ENCODE peak calls at places on chromosome 18, in seven cellular contexts. R is fibroblast of the aortic adventitia, Y is cardiac muscle cell, J is Panc1, S is astrocyte of the spinal cord, P is HFFc6, K is Calu3. Z is an unnamed sample.

GRCh38 chr18:59835656-59836379 is 64.0 kb upstream of the PMAIP1 start:
- DNase-seq in K (no peak), P (no peak), J (no peak), Y (no peak), R (no peak), S (no peak), Z (no peak)

GRCh38 chr18:10271481-10271880 is 183.0 kb upstream of the APCDD1 start:
- DNase-seq in R (peak; percentile 55), Y (peak; percentile 41), J (no peak), S (no peak), K (no peak), P (peak; percentile 17), Z (no peak)

GRCh38 chr18:2978208-2978607 is 34.7 kb downstream of the LPIN2 start:
- DNase-seq in P (no peak), Y (no peak), R (peak; percentile 46), S (no peak), K (no peak), J (no peak), Z (no peak)

GRCh38 chr18:9838144-9838877 is 47.5 kb upstream of the TXNDC2 start:
- DNase-seq in Y (peak; percentile 45), J (no peak), P (no peak), S (peak; percentile 96), R (no peak), K (peak; percentile 37), Z (peak; percentile 76)

GRCh38 chr18:78526275-78526674 is 453.3 kb upstream of the SALL3 start:
- DNase-seq in K (no peak), S (no peak), J (no peak), R (no peak), Y (no peak), P (no peak), Z (no peak)

GRCh38 chr18:11574545-11574944 is 34.9 kb upstream of the SLC35G4 start:
- DNase-seq in R (no peak), J (no peak), K (no peak), S (no peak), P (no peak), Y (no peak), Z (no peak)

GRCh38 chr18:78699516-78699915 is 280.1 kb upstream of the SALL3 start:
- DNase-seq in J (no peak), K (no peak), P (no peak), Y (no peak), R (no peak), S (no peak), Z (no peak)

GRCh38 chr18:69220529-69220928 is 180.2 kb upstream of the DOK6 start:
- DNase-seq in P (no peak), K (no peak), Y (no peak), J (no peak), R (no peak), S (no peak), Z (no peak)

GRCh38 chr18:9869713-9870430 is 15.9 kb upstream of the TXNDC2 start:
- DNase-seq in Y (peak; percentile 85), J (peak; percentile 7), P (peak; percentile 81), R (peak; percentile 95), S (peak; percentile 50), K (no peak), Z (no peak)

GRCh38 chr18:25604231-25604908 is 252.4 kb upstream of the ZNF521 start:
- DNase-seq in S (no peak), R (no peak), J (no peak), P (no peak), K (no peak), Y (no peak), Z (no peak)

GRCh38 chr18:7545734-7546133 is 21.4 kb upstream of the PTPRM start:
- DNase-seq in S (no peak), J (no peak), K (no peak), Y (peak; percentile 75), P (no peak), R (peak; percentile 56), Z (no peak)

GRCh38 chr18:77081387-77081773 is 51.2 kb downstream of the MBP start:
- DNase-seq in K (no peak), Y (peak; percentile 90), J (no peak), R (peak; percentile 81), S (peak; percentile 93), P (peak; percentile 29), Z (no peak)

GRCh38 chr18:61082976-61083630 is 250.1 kb upstream of the CDH20 start:
- DNase-seq in K (no peak), Y (no peak), R (no peak), P (no peak), S (no peak), J (no peak), Z (no peak)

DNA sequence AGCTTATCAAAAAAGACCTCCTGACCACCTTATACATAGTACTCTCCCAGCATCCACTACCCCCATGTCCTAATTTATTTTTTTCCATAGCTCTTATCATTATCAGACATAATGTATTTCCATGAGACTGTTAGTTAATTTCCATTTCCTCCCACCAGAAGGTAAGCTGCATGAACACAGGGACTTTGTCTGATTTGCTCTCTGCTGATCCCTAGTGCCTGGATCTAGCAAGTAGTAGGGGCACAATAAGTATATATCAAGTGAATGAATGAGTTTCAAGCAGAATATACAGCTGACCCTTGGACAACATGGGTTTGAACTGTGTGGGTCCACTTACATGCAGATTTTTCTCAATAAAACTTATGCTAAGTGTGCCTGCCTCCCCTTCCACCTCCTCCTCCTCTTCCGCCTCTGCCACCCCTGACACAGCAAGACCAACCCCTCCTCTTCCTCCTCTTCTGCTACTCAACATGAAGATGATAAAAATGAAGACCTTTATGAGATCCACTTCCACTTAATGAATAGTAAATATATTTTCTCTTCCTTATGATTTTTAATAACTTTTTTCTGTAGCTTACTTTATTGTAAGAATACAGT is 53.8 kb downstream of the CTAGE1 start:
- DNase-seq in Y (peak; percentile 65), K (no peak), R (peak; percentile 51), J (no peak), S (no peak), P (no peak), Z (no peak)
- TF ChIP-seq CTCF in Y (peak; percentile 35), K (no peak), R (peak; percentile 37), J (no peak), S (peak; percentile 43), P (no peak), Z (peak; percentile 39)

DNA sequence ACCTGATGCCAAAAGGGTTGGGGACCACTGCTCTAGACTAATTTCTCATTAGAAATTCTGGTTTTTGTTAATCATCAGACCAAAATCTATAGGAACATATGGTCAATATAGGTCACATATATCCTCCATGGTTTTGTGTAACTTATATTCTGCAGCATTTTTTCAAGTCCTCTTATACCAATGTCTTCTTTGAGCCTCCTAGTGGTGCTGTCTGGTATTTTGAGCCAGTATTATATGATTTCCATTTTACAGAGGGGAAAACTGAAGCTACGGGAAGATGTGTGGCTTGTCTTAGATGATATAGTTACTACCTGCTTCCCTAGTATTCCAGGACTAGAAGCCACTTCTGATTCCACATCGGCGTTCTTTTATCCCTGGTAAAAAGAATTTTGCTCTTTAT is 13.8 kb downstream of the MAPK4 start:
- DNase-seq in P (no peak), S (no peak), J (no peak), K (no peak), R (no peak), Y (no peak), Z (no peak)
- TF ChIP-seq CTCF in P (peak; percentile 33), S (no peak), J (no peak), K (no peak), R (no peak), Y (peak; percentile 26), Z (no peak)

GRCh38 chr18:41396861-41397260 is 558.2 kb upstream of the PIK3C3 start:
- DNase-seq in R (no peak), K (no peak), S (no peak), Y (no peak), P (no peak), J (no peak), Z (no peak)

GRCh38 chr18:41396211-41396610 is 558.8 kb upstream of the PIK3C3 start:
- DNase-seq in Y (peak; percentile 27), R (no peak), K (no peak), J (no peak), P (no peak), S (no peak), Z (no peak)

GRCh38 chr18:41389936-41390667 is 564.9 kb upstream of the PIK3C3 start:
- DNase-seq in P (no peak), K (no peak), S (no peak), Y (no peak), J (no peak), R (no peak), Z (no peak)

GRCh38 chr18:41395695-41396094 is 559.3 kb upstream of the PIK3C3 start:
- DNase-seq in K (no peak), J (no peak), S (no peak), R (no peak), Y (peak; percentile 22), P (no peak), Z (no peak)

DNA sequence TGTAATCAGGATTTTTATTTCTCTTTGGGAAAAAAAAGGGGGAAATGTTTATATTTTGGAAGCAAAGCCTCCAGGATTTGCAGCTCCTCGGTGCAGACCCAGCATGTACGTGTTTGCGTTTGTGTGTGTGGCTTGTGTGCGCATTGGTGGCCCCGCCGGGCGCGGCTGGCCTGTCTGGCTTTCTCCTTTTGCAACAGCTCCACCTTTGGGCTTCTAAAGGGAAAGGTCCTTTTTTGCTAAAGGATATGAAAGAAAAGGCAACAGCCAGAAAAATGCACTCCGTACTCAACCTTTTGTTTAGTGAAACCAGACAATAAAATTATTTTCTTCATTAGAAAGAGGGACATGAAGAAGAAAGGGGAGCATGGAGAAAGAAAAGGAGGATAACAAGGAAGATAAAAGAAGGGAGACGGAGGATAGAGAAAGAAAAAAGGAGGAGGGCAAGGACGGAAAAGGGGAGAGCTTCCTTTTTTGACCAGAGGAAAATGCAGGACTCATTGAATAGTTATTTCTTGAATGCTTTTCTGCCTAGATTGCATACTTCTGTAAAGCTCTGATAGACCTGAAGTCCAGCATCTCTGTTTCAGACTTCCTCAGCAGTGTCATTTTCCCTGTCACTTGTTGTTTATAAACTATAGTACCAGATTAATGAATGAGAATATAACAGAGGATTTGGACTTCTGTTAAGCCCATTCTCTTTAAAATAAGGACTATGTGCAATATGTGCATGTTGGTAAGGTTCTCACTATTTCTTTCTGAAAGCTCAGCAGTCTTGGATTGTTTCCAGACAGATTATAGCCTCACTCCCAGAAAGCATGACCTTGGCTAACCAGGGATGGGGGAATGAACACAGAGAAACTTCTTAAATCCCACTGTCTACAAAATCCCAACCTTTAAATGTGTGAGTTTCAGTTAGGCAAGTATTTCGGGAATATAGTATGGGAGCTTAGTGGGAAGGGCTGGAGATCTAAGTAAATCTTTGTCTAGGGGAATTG is 563.1 kb upstream of the PIK3C3 start:
- DNase-seq in P (peak; percentile 37), Y (peak; percentile 85), J (peak; percentile 4), K (peak; percentile 16), S (peak; percentile 75), R (peak; percentile 5), Z (peak; percentile 69)
- TF ChIP-seq CTCF in P (peak; percentile 69), Y (peak; percentile 82), J (peak; percentile 53), K (peak; percentile 35), S (peak; percentile 75), R (peak; percentile 34), Z (peak; percentile 47)

GRCh38 chr18:45738660-45739059 is 14.7 kb downstream of the SLC14A1 start:
- DNase-seq in P (no peak), J (no peak), Y (no peak), K (no peak), R (no peak), S (no peak), Z (no peak)
- TF ChIP-seq CTCF in P (peak; percentile 40), J (no peak), Y (no peak), K (no peak), R (peak; percentile 24), S (no peak), Z (no peak)